ENCODE peak calls at places on chromosomes 2 and 18, in seven cellular contexts. B is osteoblast; D is NCI-H2081; R is esophagus squamous epithelium; P is CD4-positive, alpha-beta memory T cell; C is activated CD8-positive, alpha-beta memory T cell treated with anti-CD3 and anti-CD28 coated beads, Interleukin-2, amount 50 U/mL, for 4 hours; V is GM12878. Q is an unnamed sample.

GRCh38 chr2:171483793-171484192 is 38.5 kb upstream of the CYBRD1 start:
- DNase-seq in P (no peak), V (no peak), C (no peak), B (no peak), R (no peak), D (no peak), Q (no peak)

GRCh38 chr2:12087671-12088380 is 341.4 kb downstream of the LPIN1 start:
- DNase-seq in B (no peak), C (no peak), D (no peak), R (no peak), P (no peak), V (no peak), Q (peak; percentile 23)

GRCh38 chr2:155033652-155034051 is 335.2 kb downstream of the KCNJ3 start:
- DNase-seq in D (no peak), C (no peak), R (no peak), B (no peak), P (no peak), V (no peak), Q (no peak)

GRCh38 chr2:172251231-172251630 is 148.5 kb upstream of the DLX2 start:
- DNase-seq in R (no peak), B (peak; percentile 83), C (no peak), V (no peak), D (no peak), P (no peak), Q (no peak)

GRCh38 chr2:128444044-128444771 is 125.5 kb upstream of the HS6ST1 start:
- DNase-seq in D (no peak), C (peak; percentile 9), V (no peak), P (no peak), B (peak; percentile 75), R (no peak), Q (no peak)

GRCh38 chr18:79949571-79950439 is 1.6 kb downstream of the SLC66A2 start:
- DNase-seq in V (no peak), D (no peak), B (no peak), P (no peak), C (no peak), R (peak; percentile 15), Q (peak; percentile 60)

GRCh38 chr18:46771141-46771540 is 14.3 kb upstream of the ST8SIA5 start:
- DNase-seq in P (no peak), V (no peak), C (no peak), R (no peak), D (peak; percentile 84), B (no peak), Q (no peak)

GRCh38 chr2:200439981-200440380 is 69.9 kb downstream of the KCTD18 start:
- DNase-seq in B (no peak), V (no peak), C (no peak), R (no peak), D (peak; percentile 85), P (no peak), Q (no peak)

GRCh38 chr18:60448487-60449267 is 76.1 kb upstream of the MC4R start:
- DNase-seq in C (no peak), P (no peak), V (no peak), D (no peak), B (no peak), R (no peak), Q (no peak)

GRCh38 chr2:203894262-203894661 is 26.7 kb downstream of the CTLA4 start:
- DNase-seq in V (no peak), R (no peak), B (no peak), P (no peak), C (no peak), D (no peak), Q (no peak)

GRCh38 chr18:36314754-36315153 is 17.2 kb downstream of the FHOD3 start:
- DNase-seq in R (no peak), P (no peak), V (no peak), C (no peak), B (no peak), D (no peak), Q (no peak)

GRCh38 chr2:69375494-69376353 is 11.3 kb downstream of the GFPT1 start:
- DNase-seq in C (no peak), B (no peak), R (no peak), D (peak; percentile 60), V (no peak), P (peak; percentile 19), Q (peak; percentile 18)

GRCh38 chr2:43070676-43071491 is 155.5 kb downstream of the ZFP36L2 start:
- DNase-seq in C (no peak), V (no peak), P (no peak), B (peak; percentile 78), D (no peak), R (no peak), Q (no peak)

GRCh38 chr2:241777686-241778627 is 1.3 kb downstream of the GAL3ST2 start:
- DNase-seq in V (no peak), R (no peak), D (no peak), B (peak; percentile 77), C (no peak), P (no peak), Q (no peak)

GRCh38 chr2:62597323-62597722 is 91.3 kb upstream of the TMEM17 start:
- DNase-seq in V (no peak), C (no peak), R (no peak), B (no peak), P (no peak), D (no peak), Q (no peak)

GRCh38 chr2:112985090-112985489 is 7.3 kb downstream of the IL36G start:
- DNase-seq in V (no peak), R (no peak), D (no peak), C (peak; percentile 26), P (peak; percentile 30), B (no peak), Q (no peak)

GRCh38 chr2:44453289-44453688 is 91.5 kb downstream of the CAMKMT start:
- DNase-seq in P (no peak), C (no peak), R (no peak), D (no peak), V (no peak), B (no peak), Q (no peak)

GRCh38 chr18:74778191-74778847 is 180.6 kb downstream of the ZNF407 start:
- DNase-seq in D (no peak), B (no peak), V (no peak), R (no peak), C (no peak), P (no peak), Q (no peak)

GRCh38 chr2:69816923-69817542 is 12.4 kb upstream of the GMCL1 start:
- DNase-seq in P (peak; percentile 76), D (peak; percentile 71), B (peak; percentile 30), R (peak; percentile 26), C (peak; percentile 72), V (peak; percentile 66), Q (peak; percentile 79)

GRCh38 chr2:107772380-107772779 is 54.3 kb upstream of the RGPD4 start:
- DNase-seq in D (peak; percentile 7), P (no peak), C (no peak), R (no peak), V (no peak), B (no peak), Q (no peak)

GRCh38 chr2:232023426-232023825 is 61.9 kb downstream of the DIS3L2 start:
- DNase-seq in D (no peak), R (no peak), P (no peak), C (no peak), V (no peak), B (no peak), Q (no peak)

GRCh38 chr2:1742680-1743395 is 1.5 kb downstream of the PXDN start:
- DNase-seq in V (no peak), C (peak; percentile 25), B (peak; percentile 97), R (no peak), P (peak; percentile 12), D (peak; percentile 80), Q (no peak)

GRCh38 chr18:725641-726040 is 13.2 kb upstream of the ENOSF1 start:
- DNase-seq in D (no peak), V (no peak), B (no peak), C (no peak), P (no peak), R (no peak), Q (no peak)

GRCh38 chr18:13623348-13623747 is 103.0 kb downstream of the FAM210A start:
- DNase-seq in C (no peak), R (no peak), B (peak; percentile 88), V (no peak), P (no peak), D (no peak), Q (no peak)